ENCODE peak calls at places on chromosomes 16 and 17, in seven cellular contexts. P is HT1080, A is HTR-8/SVneo, Z is T-cell, O is NCI-H446, G is H54, D is Kasumi-1. X is an unnamed sample.

GRCh38 chr16:67886387-67886786 is 1.7 kb downstream of the NRN1L start:
- DNase-seq in P (no peak), A (no peak), Z (no peak), O (no peak), G (no peak), D (no peak), X (no peak)

GRCh38 chr17:74427048-74427762 is 4.7 kb upstream of the GPRC5C start:
- DNase-seq in P (no peak), A (no peak), Z (no peak), O (no peak), G (no peak), D (no peak), X (no peak)

GRCh38 chr17:66339563-66339962 is 37.1 kb downstream of the PRKCA start:
- DNase-seq in P (no peak), A (no peak), Z (no peak), O (no peak), G (no peak), D (peak), X (no peak)

GRCh38 chr17:50136096-50136687 is 6.2 kb upstream of the SAMD14 start:
- DNase-seq in P (no peak), A (no peak), Z (no peak), O (no peak), G (no peak), D (no peak), X (no peak)

GRCh38 chr17:32483451-32484019 is 3.3 kb upstream of the CDK5R1 start:
- DNase-seq in P (peak), A (peak), Z (peak), O (peak), G (peak), D (peak), X (no peak)

GRCh38 chr16:66523861-66524354 is 26.0 kb downstream of the TK2 start:
- DNase-seq in P (no peak), A (no peak), Z (peak), O (no peak), G (no peak), D (peak), X (no peak)

GRCh38 chr16:75931043-75931442 is 204.8 kb upstream of the CPHXL start:
- DNase-seq in P (peak), A (no peak), Z (no peak), O (no peak), G (no peak), D (no peak), X (no peak)

GRCh38 chr17:39099686-39100293 is 51.6 kb downstream of the PLXDC1 start:
- DNase-seq in P (no peak), A (no peak), Z (no peak), O (peak), G (no peak), D (no peak), X (no peak)

GRCh38 chr17:45425125-45425983 is 7.3 kb downstream of the ARHGAP27 start:
- DNase-seq in P (peak), A (peak), Z (no peak), O (peak), G (peak), D (peak), X (no peak)

GRCh38 chr17:51362818-51363598 is 102.7 kb downstream of the UTP18 start:
- DNase-seq in P (peak), A (no peak), Z (no peak), O (no peak), G (no peak), D (no peak), X (no peak)

GRCh38 chr17:50807014-50807413 is 28.4 kb upstream of the WFIKKN2 start:
- DNase-seq in P (peak), A (no peak), Z (no peak), O (no peak), G (no peak), D (no peak), X (no peak)

GRCh38 chr16:2027024-2028010 is 615 bp downstream of the NHERF2 start:
- DNase-seq in P (peak), A (no peak), Z (no peak), O (no peak), G (peak), D (no peak), X (no peak)

GRCh38 chr17:28570716-28571254 is 539 bp downstream of the PIGS start:
- DNase-seq in P (no peak), A (peak), Z (peak), O (no peak), G (peak), D (peak), X (no peak)

GRCh38 chr17:63096426-63096825 is 130.4 kb downstream of the TANC2 start:
- DNase-seq in P (no peak), A (no peak), Z (no peak), O (no peak), G (no peak), D (no peak), X (no peak)

GRCh38 chr17:45719335-45720071 is 64.6 kb upstream of the CRHR1 start:
- DNase-seq in P (peak), A (peak), Z (no peak), O (peak), G (peak), D (peak), X (no peak)

GRCh38 chr17:29711588-29712385 is 89.1 kb upstream of the CORO6 start:
- DNase-seq in P (no peak), A (no peak), Z (no peak), O (no peak), G (no peak), D (no peak), X (no peak)

GRCh38 chr17:6024576-6024975 is 45.6 kb upstream of the WSCD1 start:
- DNase-seq in P (no peak), A (no peak), Z (no peak), O (no peak), G (no peak), D (no peak), X (no peak)

GRCh38 chr17:48576479-48577309 is 1.5 kb downstream of the HOXB4 start:
- DNase-seq in P (no peak), A (no peak), Z (no peak), O (no peak), G (no peak), D (no peak), X (no peak)

GRCh38 chr17:37405955-37406634 is 541 bp downstream of the ACACA start:
- DNase-seq in P (peak), A (no peak), Z (no peak), O (no peak), G (no peak), D (peak), X (no peak)

GRCh38 chr16:47258874-47259461 is 115.2 kb upstream of the NETO2 start:
- DNase-seq in P (peak), A (peak), Z (no peak), O (peak), G (peak), D (peak), X (no peak)

GRCh38 chr17:43401293-43401692 is 2.5 kb downstream of the ARL4D start:
- DNase-seq in P (peak), A (peak), Z (no peak), O (peak), G (peak), D (no peak), X (no peak)

X was measured in vagina.